ENCODE peak calls at places on chromosomes 2 and 18, in six cellular contexts. G is hepatocyte, C is AG10803, V is GM10248, F is thoracic aorta, J is GM20000. D is an unnamed sample.

GRCh38 chr2:23861952-23862351 is 65.0 kb downstream of the ATAD2B start:
- DNase-seq in V (no peak), J (no peak), C (no peak), G (no peak), F (no peak), D (no peak)

GRCh38 chr2:112957511-112957910 is 20.3 kb upstream of the IL36G start:
- DNase-seq in G (no peak), F (no peak), J (no peak), V (no peak), C (no peak), D (no peak)

GRCh38 chr2:174577967-174578589 is 19.5 kb downstream of the WIPF1 start:
- DNase-seq in C (peak), V (no peak), F (no peak), G (peak), J (peak), D (no peak)

GRCh38 chr18:75203456-75204261 is 5.3 kb downstream of the PTGR3 start:
- DNase-seq in V (no peak), J (no peak), G (peak), F (no peak), C (no peak), D (no peak)

GRCh38 chr2:75431757-75432156 is 129.0 kb downstream of the EVA1A start:
- DNase-seq in J (peak), G (no peak), V (peak), C (no peak), F (no peak), D (no peak)

GRCh38 chr2:226701052-226701451 is 98.6 kb downstream of the IRS1 start:
- DNase-seq in V (no peak), G (peak), C (peak), F (no peak), J (no peak), D (no peak)

GRCh38 chr2:157260403-157261198 is 3.1 kb downstream of the GALNT5 start:
- DNase-seq in V (no peak), G (no peak), F (no peak), C (peak), J (no peak), D (no peak)

GRCh38 chr2:98830573-98831145 is 99.7 kb upstream of the MGAT4A start:
- DNase-seq in C (no peak), V (no peak), J (no peak), F (no peak), G (no peak), D (no peak)

GRCh38 chr2:186554850-186555785 is 34.7 kb upstream of the ITGAV start:
- DNase-seq in G (no peak), J (no peak), V (no peak), C (no peak), F (no peak), D (no peak)

GRCh38 chr2:160916300-160916699 is 243.9 kb upstream of the TANK start:
- DNase-seq in C (peak), G (no peak), F (no peak), J (no peak), V (no peak), D (no peak)

GRCh38 chr18:79320216-79320615 is 75.5 kb upstream of the NFATC1 start:
- DNase-seq in V (no peak), J (no peak), F (no peak), C (no peak), G (no peak), D (no peak)

GRCh38 chr18:73365018-73365417 is 497.2 kb upstream of the NETO1 start:
- DNase-seq in V (no peak), C (peak), F (no peak), G (no peak), J (no peak), D (no peak)

GRCh38 chr18:37962316-37962966 is 396.8 kb upstream of the CELF4 start:
- DNase-seq in J (no peak), F (no peak), V (no peak), G (peak), C (no peak), D (no peak)

GRCh38 chr2:145096582-145096981 is 576.7 kb upstream of the ZEB2 start:
- DNase-seq in C (peak), V (no peak), J (no peak), G (no peak), F (no peak), D (no peak)

GRCh38 chr2:46098606-46099005 is 198.6 kb upstream of the EPAS1 start:
- DNase-seq in G (no peak), F (no peak), C (peak), J (no peak), V (no peak), D (no peak)

GRCh38 chr2:149027602-149028250 is 10.8 kb upstream of the LYPD6B start:
- DNase-seq in J (no peak), G (no peak), V (no peak), C (no peak), F (no peak), D (no peak)

GRCh38 chr2:27249891-27250651 is 12.8 kb downstream of the SLC30A3 start:
- DNase-seq in G (peak), C (peak), J (peak), F (no peak), V (peak), D (peak)

GRCh38 chr2:241114836-241115235 is 12.7 kb upstream of the MTERF4 start:
- DNase-seq in V (no peak), C (no peak), G (no peak), F (no peak), J (no peak), D (no peak)

GRCh38 chr2:205198130-205198505 is 484.2 kb upstream of the NRP2 start:
- DNase-seq in J (no peak), G (no peak), F (no peak), V (no peak), C (peak), D (no peak)

GRCh38 chr2:100965596-100965995 is 36.5 kb upstream of the RPL31 start:
- DNase-seq in C (no peak), V (no peak), J (no peak), G (no peak), F (no peak), D (no peak)

GRCh38 chr2:48016620-48017019 is 110.3 kb upstream of the FBXO11 start:
- DNase-seq in C (no peak), G (peak), F (no peak), J (no peak), V (no peak), D (no peak)

GRCh38 chr2:62787381-62787780 is 81.9 kb downstream of the EHBP1 start:
- DNase-seq in F (no peak), C (peak), V (peak), J (peak), G (peak), D (no peak)

GRCh38 chr2:134139615-134140014 is 114.3 kb upstream of the MGAT5 start:
- DNase-seq in J (no peak), F (no peak), C (no peak), G (no peak), V (no peak), D (no peak)

GRCh38 chr18:75139226-75139911 is 69.6 kb downstream of the PTGR3 start:
- DNase-seq in F (no peak), J (no peak), G (no peak), C (no peak), V (no peak), D (no peak)

GRCh38 chr2:2524340-2524941 is 193.4 kb upstream of the MYT1L start:
- DNase-seq in C (no peak), J (no peak), G (no peak), F (no peak), V (no peak), D (no peak)

GRCh38 chr18:69588301-69588700 is 187.6 kb downstream of the DOK6 start:
- DNase-seq in V (no peak), C (no peak), J (no peak), G (no peak), F (no peak), D (no peak)

GRCh38 chr2:195672674-195673073 is 15.6 kb downstream of the SLC39A10 start:
- DNase-seq in G (no peak), V (no peak), F (no peak), J (no peak), C (no peak), D (no peak)

GRCh38 chr2:158232476-158232875 is 130.8 kb downstream of the UPP2 start:
- DNase-seq in G (peak), C (no peak), J (no peak), V (no peak), F (no peak), D (no peak)

GRCh38 chr2:36831185-36831584 is 134.7 kb downstream of the VIT start:
- DNase-seq in C (no peak), G (no peak), J (no peak), V (no peak), F (no peak), D (no peak)

GRCh38 chr2:145759228-145759940 is 1239.5 kb upstream of the ZEB2 start:
- DNase-seq in J (no peak), F (no peak), G (no peak), V (no peak), C (peak), D (no peak)

GRCh38 chr2:173191601-173192000 is 116.0 kb downstream of the MAP3K20 start:
- DNase-seq in C (peak), G (no peak), V (no peak), J (no peak), F (no peak), D (no peak)

GRCh38 chr18:23798824-23799223 is 109.6 kb downstream of the LAMA3 start:
- DNase-seq in G (no peak), F (no peak), J (no peak), C (no peak), V (no peak), D (no peak)

GRCh38 chr18:23793985-23794867 is 105.0 kb downstream of the LAMA3 start:
- DNase-seq in C (no peak), F (no peak), J (no peak), G (no peak), V (no peak), D (no peak)

GRCh38 chr18:23798249-23798648 is 109.0 kb downstream of the LAMA3 start:
- DNase-seq in V (no peak), C (no peak), G (no peak), F (no peak), J (no peak), D (no peak)

GRCh38 chr18:23793051-23793450 is 103.8 kb downstream of the LAMA3 start:
- DNase-seq in J (no peak), G (no peak), F (no peak), V (no peak), C (no peak), D (no peak)
- TF ChIP-seq CTCF in J (no peak), G (no peak), F (no peak), V (no peak), C (no peak), D (no peak)

DNA sequence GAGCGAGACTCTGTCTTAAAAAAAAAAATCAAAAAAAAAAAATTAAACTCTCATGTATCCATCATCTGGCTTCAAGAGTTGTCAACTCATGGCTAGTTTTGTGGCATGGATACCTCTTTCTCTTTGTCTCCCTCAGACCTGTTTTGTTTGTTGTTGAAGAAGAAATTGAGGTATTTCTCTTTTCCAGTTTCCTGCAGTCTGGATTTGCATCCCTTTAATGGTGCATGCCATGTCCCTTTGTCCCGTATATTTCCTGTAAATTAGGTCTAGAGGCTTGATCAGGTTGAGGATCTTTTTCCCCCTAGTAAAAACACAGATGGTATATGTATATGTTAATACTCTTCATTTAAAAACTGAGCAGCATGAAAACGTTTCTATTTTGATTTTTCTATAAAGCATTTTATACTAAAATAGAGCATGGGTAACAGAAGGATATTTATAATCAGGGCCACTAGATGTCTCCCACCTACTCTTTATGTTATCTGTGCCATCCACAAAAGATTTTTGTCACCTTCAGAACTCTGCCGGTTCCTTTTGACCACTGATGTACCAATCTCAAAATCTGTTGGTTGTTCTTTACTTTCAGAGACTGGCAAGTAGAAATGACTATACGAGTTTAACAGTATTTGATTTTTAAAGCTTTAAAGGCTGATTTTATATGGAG is 80.1 kb downstream of the GALNT1 start:
- DNase-seq in V (peak), C (no peak), F (no peak), J (peak), G (no peak), D (no peak)
- TF ChIP-seq CTCF in V (no peak), C (peak), F (no peak), J (no peak), G (peak), D (no peak)

DNA sequence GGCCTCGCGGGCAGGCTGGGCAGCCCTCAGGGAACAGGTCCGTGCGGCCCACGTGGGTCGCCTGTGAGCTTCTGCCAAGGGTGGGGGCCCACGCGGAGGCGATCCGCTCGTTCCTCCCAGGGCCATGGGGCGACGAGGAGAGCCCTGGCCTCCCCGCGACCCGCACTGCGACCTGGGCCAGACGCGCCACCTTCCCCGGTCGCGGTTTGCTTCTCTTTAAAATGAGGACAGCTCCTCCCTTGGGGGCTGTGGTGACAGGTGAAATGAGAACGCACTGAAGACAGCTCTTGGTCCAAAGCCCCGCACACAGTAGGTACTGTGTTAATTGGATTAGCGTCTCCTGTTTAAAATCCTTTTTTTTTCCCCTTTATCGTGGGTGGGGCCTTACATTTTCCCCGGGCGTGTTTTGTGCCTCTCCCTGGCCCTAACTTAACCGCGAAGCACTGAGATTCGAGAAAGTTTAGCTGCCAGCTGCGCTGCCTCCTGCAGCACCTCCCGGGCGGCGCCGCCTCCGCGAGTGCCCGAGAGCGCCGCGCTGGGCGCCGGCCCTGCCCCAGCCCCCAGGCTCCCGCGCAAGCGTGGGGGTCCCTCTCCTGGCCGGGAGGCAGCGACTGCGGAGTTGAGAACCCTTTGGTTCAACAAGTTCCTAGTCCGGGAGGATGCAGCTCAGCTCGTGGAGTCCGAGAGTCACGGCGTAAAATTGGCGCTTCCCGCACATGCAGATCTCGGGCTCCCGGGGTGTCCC is 1.1 kb downstream of the HPCAL1 start:
- DNase-seq in F (no peak), J (peak), C (peak), G (peak), V (peak), D (peak)
- TF ChIP-seq CTCF in F (peak), J (no peak), C (no peak), G (peak), V (peak), D (peak)

GRCh38 chr2:82591718-82592117 is 1867.4 kb downstream of the SUCLG1 start:
- DNase-seq in F (no peak), V (no peak), C (no peak), J (no peak), G (no peak), D (no peak)
- TF ChIP-seq CTCF in F (no peak), V (no peak), C (no peak), J (no peak), G (no peak), D (no peak)

GRCh38 chr2:19313553-19313952 is 44.9 kb downstream of the OSR1 start:
- DNase-seq in J (no peak), C (no peak), V (no peak), F (no peak), G (no peak), D (no peak)

DNA sequence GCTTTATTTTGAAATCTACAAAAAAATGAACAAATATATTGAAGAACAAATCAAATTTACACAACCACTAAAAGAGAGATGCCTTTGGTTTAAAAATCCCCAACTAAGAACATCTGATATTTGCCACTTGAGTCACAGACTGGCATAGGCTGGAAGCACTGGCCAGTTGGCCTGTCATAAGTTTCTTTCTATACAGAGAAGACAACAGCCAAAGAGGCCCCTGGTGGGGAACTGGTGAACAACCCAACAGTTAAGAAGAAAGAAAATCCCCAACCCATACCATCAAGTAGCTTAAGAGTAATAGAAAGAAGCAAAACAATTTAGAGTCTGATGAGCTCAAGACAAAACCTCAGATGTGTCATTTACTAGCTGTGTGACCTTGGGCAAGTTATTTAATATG is 45.5 kb downstream of the OSR1 start:
- DNase-seq in V (peak), J (peak), F (no peak), G (peak), C (peak), D (no peak)
- TF ChIP-seq CTCF in V (no peak), J (no peak), F (peak), G (peak), C (peak), D (peak)

DNA sequence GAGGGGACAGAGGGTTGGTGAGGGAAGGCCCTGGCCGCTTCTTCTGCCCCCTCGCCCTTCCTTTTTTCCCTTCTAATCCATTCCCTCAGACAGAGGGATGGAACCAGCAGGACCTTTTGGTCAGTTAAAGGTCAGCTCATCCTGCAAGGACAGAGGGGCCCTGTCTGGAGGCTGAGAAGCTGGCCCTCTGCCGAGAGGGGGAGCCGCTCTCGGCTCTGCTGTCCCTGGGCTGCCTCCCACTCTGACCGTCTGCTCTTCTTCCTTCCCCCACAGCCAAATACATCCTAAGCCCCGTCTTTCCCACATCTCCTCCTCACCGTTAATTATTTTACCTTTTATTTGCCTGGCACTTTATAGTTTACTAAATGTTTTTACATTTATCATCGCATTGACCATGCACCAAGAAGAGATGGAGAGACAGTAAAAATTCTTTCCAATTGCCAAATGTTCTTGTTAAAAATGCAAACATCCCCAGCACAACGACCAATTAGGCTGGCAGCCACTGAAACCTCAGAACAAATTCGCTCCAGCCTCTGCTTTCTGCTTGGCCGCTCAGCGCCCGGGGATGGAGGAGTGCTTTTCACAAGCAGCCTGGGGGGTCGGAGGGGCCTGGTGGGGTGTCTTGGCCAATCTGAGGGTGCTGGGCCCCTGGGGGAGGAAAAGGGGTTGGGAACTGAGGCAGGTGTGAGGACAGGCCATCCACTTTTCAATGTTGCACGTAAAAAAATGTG is 123.8 kb downstream of the TNS1 start:
- DNase-seq in F (no peak), G (no peak), J (no peak), C (peak), V (no peak), D (no peak)
- TF ChIP-seq CTCF in F (no peak), G (no peak), J (no peak), C (no peak), V (no peak), D (no peak)

GRCh38 chr2:117774716-117775115 is 39.8 kb upstream of the DDX18 start:
- DNase-seq in V (no peak), J (no peak), F (no peak), C (no peak), G (no peak), D (no peak)

GRCh38 chr2:117770696-117771095 is 43.8 kb upstream of the DDX18 start:
- DNase-seq in G (no peak), F (no peak), C (no peak), V (no peak), J (no peak), D (no peak)

GRCh38 chr2:117775820-117776219 is 38.7 kb upstream of the DDX18 start:
- DNase-seq in F (no peak), G (no peak), C (no peak), V (no peak), J (no peak), D (no peak)

GRCh38 chr2:117776888-117777287 is 37.6 kb upstream of the DDX18 start:
- DNase-seq in G (no peak), F (no peak), J (no peak), C (no peak), V (no peak), D (no peak)

DNA sequence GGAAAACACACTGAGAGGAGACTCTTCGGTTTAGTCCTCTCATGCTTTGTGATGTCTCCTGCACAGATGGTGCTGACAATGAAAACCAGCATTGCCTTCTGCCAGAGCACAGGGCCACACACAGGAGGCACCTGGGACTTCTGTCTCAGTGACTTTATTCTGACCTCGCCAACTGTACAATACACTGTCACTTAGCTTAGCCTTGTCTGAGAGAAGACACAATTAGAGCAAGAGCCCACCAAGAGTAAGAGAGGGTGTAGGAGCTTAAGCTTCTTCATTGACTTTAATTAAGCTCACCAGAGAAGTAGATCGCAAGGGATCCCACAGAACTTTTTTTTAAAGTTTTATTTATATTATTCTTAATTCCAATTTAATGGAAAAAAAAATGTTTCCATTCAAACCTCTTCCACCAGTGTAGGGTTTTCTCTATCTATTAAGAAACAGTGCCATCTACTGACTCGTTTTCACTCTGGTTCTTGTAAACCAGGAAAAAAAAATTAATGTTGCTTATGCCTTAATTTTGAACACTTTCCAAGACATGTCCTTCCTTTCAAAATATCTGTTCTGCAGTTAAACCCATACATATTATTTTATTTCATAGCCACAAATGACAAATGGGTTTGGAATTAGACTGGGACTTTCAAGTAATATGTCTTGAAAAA is 42.4 kb upstream of the DDX18 start:
- DNase-seq in J (peak), F (no peak), G (peak), C (peak), V (peak), D (no peak)
- TF ChIP-seq CTCF in J (no peak), F (no peak), G (peak), C (peak), V (peak), D (peak)

D was measured in progenitor cell of endocrine pancreas.